ENCODE peak calls at places on chromosomes 12 and 14, in eight cellular contexts. One of them, this sample, is unnamed.

GRCh38 chr14:96421236-96421635 is 29.3 kb downstream of the AK7 start:
- DNase-seq in T-helper 2 cell: no peak
- DNase-seq in CD8-positive, alpha-beta memory T cell: no peak
- DNase-seq in thyroid gland: no peak
- DNase-seq in HFFc6: no peak
- DNase-seq in progenitor cell of endocrine pancreas: no peak
- DNase-seq in stimulated activated naive CD4-positive, alpha-beta T cell: no peak
- DNase-seq in T-helper 9 cell: no peak
- DNase-seq in this sample: no peak

GRCh38 chr14:29527286-29527685 is 400.4 kb downstream of the PRKD1 start:
- DNase-seq in T-helper 2 cell: no peak
- DNase-seq in CD8-positive, alpha-beta memory T cell: no peak
- DNase-seq in thyroid gland: no peak
- DNase-seq in HFFc6: no peak
- DNase-seq in progenitor cell of endocrine pancreas: no peak
- DNase-seq in stimulated activated naive CD4-positive, alpha-beta T cell: no peak
- DNase-seq in T-helper 9 cell: no peak
- DNase-seq in this sample: no peak

GRCh38 chr12:71392521-71393145 is 47.0 kb upstream of the LGR5 start:
- DNase-seq in T-helper 2 cell: peak; percentile 50
- DNase-seq in CD8-positive, alpha-beta memory T cell: peak; percentile 6
- DNase-seq in thyroid gland: no peak
- DNase-seq in HFFc6: peak; percentile 74
- DNase-seq in progenitor cell of endocrine pancreas: no peak
- DNase-seq in stimulated activated naive CD4-positive, alpha-beta T cell: no peak
- DNase-seq in T-helper 9 cell: no peak
- DNase-seq in this sample: no peak

GRCh38 chr12:75862692-75863471 is 168.7 kb downstream of the PHLDA1 start:
- DNase-seq in T-helper 2 cell: no peak
- DNase-seq in CD8-positive, alpha-beta memory T cell: no peak
- DNase-seq in thyroid gland: no peak
- DNase-seq in HFFc6: peak; percentile 78
- DNase-seq in progenitor cell of endocrine pancreas: no peak
- DNase-seq in stimulated activated naive CD4-positive, alpha-beta T cell: no peak
- DNase-seq in T-helper 9 cell: no peak
- DNase-seq in this sample: no peak

GRCh38 chr12:50508420-50508819 is 3.6 kb downstream of the DIP2B start:
- DNase-seq in T-helper 2 cell: no peak
- DNase-seq in CD8-positive, alpha-beta memory T cell: no peak
- DNase-seq in thyroid gland: no peak
- DNase-seq in HFFc6: no peak
- DNase-seq in progenitor cell of endocrine pancreas: no peak
- DNase-seq in stimulated activated naive CD4-positive, alpha-beta T cell: no peak
- DNase-seq in T-helper 9 cell: no peak
- DNase-seq in this sample: no peak

GRCh38 chr14:55382483-55382882 is 29.1 kb downstream of the ATG14 start:
- DNase-seq in T-helper 2 cell: peak; percentile 42
- DNase-seq in CD8-positive, alpha-beta memory T cell: no peak
- DNase-seq in thyroid gland: no peak
- DNase-seq in HFFc6: peak; percentile 51
- DNase-seq in progenitor cell of endocrine pancreas: no peak
- DNase-seq in stimulated activated naive CD4-positive, alpha-beta T cell: no peak
- DNase-seq in T-helper 9 cell: no peak
- DNase-seq in this sample: no peak

GRCh38 chr12:27319394-27319793 is 13.2 kb upstream of the BMAL2 start:
- DNase-seq in T-helper 2 cell: no peak
- DNase-seq in CD8-positive, alpha-beta memory T cell: no peak
- DNase-seq in thyroid gland: no peak
- DNase-seq in HFFc6: peak; percentile 66
- DNase-seq in progenitor cell of endocrine pancreas: no peak
- DNase-seq in stimulated activated naive CD4-positive, alpha-beta T cell: no peak
- DNase-seq in T-helper 9 cell: no peak
- DNase-seq in this sample: no peak

GRCh38 chr12:120229071-120229582 is 28.2 kb upstream of the RPLP0 start:
- DNase-seq in T-helper 2 cell: no peak
- DNase-seq in CD8-positive, alpha-beta memory T cell: no peak
- DNase-seq in thyroid gland: no peak
- DNase-seq in HFFc6: no peak
- DNase-seq in progenitor cell of endocrine pancreas: no peak
- DNase-seq in stimulated activated naive CD4-positive, alpha-beta T cell: no peak
- DNase-seq in T-helper 9 cell: no peak
- DNase-seq in this sample: no peak

GRCh38 chr14:57153286-57153685 is 115.4 kb downstream of the EXOC5 start:
- DNase-seq in T-helper 2 cell: no peak
- DNase-seq in CD8-positive, alpha-beta memory T cell: no peak
- DNase-seq in thyroid gland: no peak
- DNase-seq in HFFc6: no peak
- DNase-seq in progenitor cell of endocrine pancreas: no peak
- DNase-seq in stimulated activated naive CD4-positive, alpha-beta T cell: no peak
- DNase-seq in T-helper 9 cell: no peak
- DNase-seq in this sample: no peak

GRCh38 chr12:6890789-6891624 is 13.6 kb upstream of the LRRC23 start:
- DNase-seq in T-helper 2 cell: peak; percentile 98
- DNase-seq in CD8-positive, alpha-beta memory T cell: peak; percentile 97
- DNase-seq in thyroid gland: peak; percentile 99
- DNase-seq in HFFc6: peak; percentile 94
- DNase-seq in progenitor cell of endocrine pancreas: peak; percentile 100
- DNase-seq in stimulated activated naive CD4-positive, alpha-beta T cell: peak; percentile 97
- DNase-seq in T-helper 9 cell: peak; percentile 99
- DNase-seq in this sample: peak; percentile 98

GRCh38 chr14:88983755-88984154 is 159.3 kb downstream of the TTC8 start:
- DNase-seq in T-helper 2 cell: no peak
- DNase-seq in CD8-positive, alpha-beta memory T cell: no peak
- DNase-seq in thyroid gland: no peak
- DNase-seq in HFFc6: peak; percentile 92
- DNase-seq in progenitor cell of endocrine pancreas: no peak
- DNase-seq in stimulated activated naive CD4-positive, alpha-beta T cell: no peak
- DNase-seq in T-helper 9 cell: no peak
- DNase-seq in this sample: no peak

GRCh38 chr14:95291859-95292542 is 27.7 kb downstream of the CLMN start:
- DNase-seq in T-helper 2 cell: no peak
- DNase-seq in CD8-positive, alpha-beta memory T cell: no peak
- DNase-seq in thyroid gland: peak; percentile 42
- DNase-seq in HFFc6: no peak
- DNase-seq in progenitor cell of endocrine pancreas: no peak
- DNase-seq in stimulated activated naive CD4-positive, alpha-beta T cell: no peak
- DNase-seq in T-helper 9 cell: no peak
- DNase-seq in this sample: no peak

GRCh38 chr14:104683653-104684448 is 5.6 kb upstream of the INF2 start:
- DNase-seq in T-helper 2 cell: no peak
- DNase-seq in CD8-positive, alpha-beta memory T cell: no peak
- DNase-seq in thyroid gland: no peak
- DNase-seq in HFFc6: no peak
- DNase-seq in progenitor cell of endocrine pancreas: no peak
- DNase-seq in stimulated activated naive CD4-positive, alpha-beta T cell: no peak
- DNase-seq in T-helper 9 cell: no peak
- DNase-seq in this sample: no peak

GRCh38 chr14:65290830-65291229 is 121.7 kb upstream of the FUT8 start:
- DNase-seq in T-helper 2 cell: peak; percentile 64
- DNase-seq in CD8-positive, alpha-beta memory T cell: no peak
- DNase-seq in thyroid gland: no peak
- DNase-seq in HFFc6: peak; percentile 80
- DNase-seq in progenitor cell of endocrine pancreas: no peak
- DNase-seq in stimulated activated naive CD4-positive, alpha-beta T cell: no peak
- DNase-seq in T-helper 9 cell: no peak
- DNase-seq in this sample: no peak

GRCh38 chr12:55698241-55698955 is 9.3 kb downstream of the ITGA7 start:
- DNase-seq in T-helper 2 cell: no peak
- DNase-seq in CD8-positive, alpha-beta memory T cell: no peak
- DNase-seq in thyroid gland: no peak
- DNase-seq in HFFc6: no peak
- DNase-seq in progenitor cell of endocrine pancreas: no peak
- DNase-seq in stimulated activated naive CD4-positive, alpha-beta T cell: no peak
- DNase-seq in T-helper 9 cell: no peak
- DNase-seq in this sample: no peak

GRCh38 chr12:2900642-2901041 is 10.0 kb downstream of the TULP3 start:
- DNase-seq in T-helper 2 cell: no peak
- DNase-seq in CD8-positive, alpha-beta memory T cell: no peak
- DNase-seq in thyroid gland: no peak
- DNase-seq in HFFc6: no peak
- DNase-seq in progenitor cell of endocrine pancreas: no peak
- DNase-seq in stimulated activated naive CD4-positive, alpha-beta T cell: no peak
- DNase-seq in T-helper 9 cell: no peak
- DNase-seq in this sample: no peak

GRCh38 chr12:111686574-111687105 is 787 bp downstream of the ACAD10 start:
- DNase-seq in T-helper 2 cell: peak; percentile 11
- DNase-seq in CD8-positive, alpha-beta memory T cell: peak; percentile 4
- DNase-seq in thyroid gland: no peak
- DNase-seq in HFFc6: no peak
- DNase-seq in progenitor cell of endocrine pancreas: no peak
- DNase-seq in stimulated activated naive CD4-positive, alpha-beta T cell: no peak
- DNase-seq in T-helper 9 cell: no peak
- DNase-seq in this sample: no peak